ENCODE peak calls at places on chromosomes 2 and 18, in four cellular contexts. X is ELF-1; L is CD4-positive, alpha-beta T cell; D is astrocyte of the spinal cord. Y is an unnamed sample.

GRCh38 chr2:234691968-234692955 is 195.4 kb upstream of the ARL4C start:
- DNase-seq in X (no peak), L (no peak), D (no peak), Y (no peak)

GRCh38 chr2:107305966-107306365 is 420.0 kb upstream of the ST6GAL2 start:
- DNase-seq in X (no peak), L (no peak), D (no peak), Y (no peak)

GRCh38 chr18:41690332-41691110 is 264.5 kb upstream of the PIK3C3 start:
- DNase-seq in X (peak), L (no peak), D (no peak), Y (no peak)

GRCh38 chr2:109242222-109242653 is 113.2 kb downstream of the SH3RF3 start:
- DNase-seq in X (no peak), L (no peak), D (no peak), Y (no peak)

GRCh38 chr18:73040247-73040646 is 172.5 kb upstream of the NETO1 start:
- DNase-seq in X (no peak), L (no peak), D (no peak), Y (no peak)

GRCh38 chr2:236743623-236744280 is 174.1 kb downstream of the ACKR3 start:
- DNase-seq in X (no peak), L (no peak), D (peak), Y (no peak)

GRCh38 chr2:237336131-237336530 is 77.8 kb downstream of the COL6A3 start:
- DNase-seq in X (no peak), L (no peak), D (no peak), Y (peak)

GRCh38 chr2:29123584-29124349 is 8.6 kb downstream of the CLIP4 start:
- DNase-seq in X (no peak), L (no peak), D (peak), Y (no peak)

GRCh38 chr2:219404954-219405353 is 13.2 kb upstream of the DES start:
- DNase-seq in X (peak), L (no peak), D (no peak), Y (no peak)

GRCh38 chr2:46848446-46848845 is 67.2 kb downstream of the MCFD2 start:
- DNase-seq in X (no peak), L (no peak), D (peak), Y (no peak)

GRCh38 chr2:96138146-96139145 is at the start of gene ASTL:
- DNase-seq in X (peak), L (peak), D (peak), Y (peak)

GRCh38 chr2:96953611-96954489 is 32.5 kb downstream of the FAM178B start:
- DNase-seq in X (peak), L (no peak), D (no peak), Y (no peak)